ENCODE peak calls at places on chromosomes 16 and 17, in seven cellular contexts. Y, T, V, C, S, P and I are unnamed samples.

GRCh38 chr16:57773680-57774295 is 28.5 kb downstream of the KIFC3 start:
- DNase-seq in Y (no peak), T (no peak), V (no peak), C (no peak), S (no peak), P (no peak), I (no peak)

GRCh38 chr16:9091867-9092281 is 430 bp downstream of the HAPSTR1 start:
- DNase-seq in Y (no peak), T (peak; percentile 56), V (no peak), C (peak; percentile 6), S (no peak), P (no peak), I (peak; percentile 23)

GRCh38 chr17:82246040-82246364 is 17.2 kb downstream of the SLC16A3 start:
- DNase-seq in Y (no peak), T (no peak), V (no peak), C (no peak), S (no peak), P (no peak), I (no peak)

GRCh38 chr16:77945126-77945525 is 77.2 kb upstream of the CLEC3A start:
- DNase-seq in Y (no peak), T (no peak), V (no peak), C (no peak), S (no peak), P (no peak), I (no peak)

GRCh38 chr16:72203401-72203800 is 31.4 kb upstream of the PMFBP1 start:
- DNase-seq in Y (peak; percentile 62), T (no peak), V (peak; percentile 6), C (no peak), S (peak; percentile 93), P (no peak), I (peak; percentile 36)

GRCh38 chr16:82260212-82260795 is 90.3 kb upstream of the MPHOSPH6 start:
- DNase-seq in Y (no peak), T (no peak), V (no peak), C (no peak), S (no peak), P (no peak), I (no peak)

GRCh38 chr17:32348483-32348800 is 1.5 kb upstream of the ZNF207 start:
- DNase-seq in Y (no peak), T (no peak), V (no peak), C (no peak), S (no peak), P (no peak), I (no peak)

GRCh38 chr16:3022697-3023414 is 886 bp downstream of the HCFC1R1 start:
- DNase-seq in Y (no peak), T (no peak), V (no peak), C (no peak), S (no peak), P (peak; percentile 51), I (peak; percentile 55)

GRCh38 chr16:89693931-89694783 is 7.3 kb downstream of the SPATA2L start:
- DNase-seq in Y (no peak), T (no peak), V (no peak), C (no peak), S (no peak), P (no peak), I (no peak)

GRCh38 chr17:51647873-51648272 is 387.5 kb downstream of the UTP18 start:
- DNase-seq in Y (no peak), T (no peak), V (no peak), C (no peak), S (no peak), P (no peak), I (no peak)